ENCODE peak calls at places on chromosomes 1 and 21, in ten cellular contexts. T, M, U, Q, K, J, O, N, E and A are unnamed samples. For H3K4me1, the result is how much of the 10 kb centered on the place peaks cover.

GRCh38 chr21:16644690-16645089 is 868.2 kb upstream of the CXADR start:
- DNase-seq in T (no peak), M (no peak), U (no peak), Q (no peak), K (peak), J (peak), O (no peak), N (peak), E (no peak), A (no peak)

GRCh38 chr1:70627910-70628309 is 216.8 kb downstream of the CTH start:
- DNase-seq in T (no peak), M (peak), U (no peak), Q (no peak), K (no peak), J (no peak), O (no peak), N (peak), E (no peak), A (no peak)

GRCh38 chr1:86194491-86195034 is 38.0 kb upstream of the COL24A1 start:
- DNase-seq in T (no peak), M (no peak), U (no peak), Q (no peak), K (no peak), J (peak), O (no peak), N (no peak), E (no peak), A (no peak)

GRCh38 chr1:227899820-227900449 is 47.8 kb downstream of the WNT9A start:
- DNase-seq in T (peak), M (peak), U (peak), Q (peak), K (no peak), J (no peak), O (peak), N (no peak), E (no peak), A (no peak)

GRCh38 chr21:36783612-36784383 is 84.9 kb downstream of the SIM2 start:
- DNase-seq in T (no peak), M (peak), U (no peak), Q (peak), K (peak), J (no peak), O (no peak), N (peak), E (no peak), A (no peak)

GRCh38 chr1:211135342-211135950 is 1.5 kb upstream of the KCNH1 start:
- DNase-seq in T (no peak), M (no peak), U (no peak), Q (no peak), K (peak), J (peak), O (no peak), N (peak), E (no peak), A (no peak)

GRCh38 chr1:215140135-215140534 is 57.6 kb downstream of the KCNK2 start:
- DNase-seq in T (no peak), M (no peak), U (no peak), Q (no peak), K (peak), J (no peak), O (no peak), N (peak), E (no peak), A (no peak)

GRCh38 chr1:23376890-23377811 is 7.5 kb upstream of the ZNF436 start:
- DNase-seq in T (peak), M (no peak), U (peak), Q (peak), K (peak), J (peak), O (no peak), N (peak), E (no peak), A (no peak)

GRCh38 chr1:119364640-119365039 is 3.9 kb upstream of the HAO2 start:
- DNase-seq in T (no peak), M (no peak), U (no peak), Q (no peak), K (no peak), J (no peak), O (no peak), N (peak), E (no peak), A (no peak)

GRCh38 chr1:36922071-36922470 is 112.2 kb downstream of the GRIK3 start:
- DNase-seq in T (no peak), M (no peak), U (no peak), Q (no peak), K (no peak), J (no peak), O (no peak), N (no peak), E (no peak), A (no peak)

GRCh38 chr21:43634618-43635017 is 24.7 kb downstream of the HSF2BP start:
- DNase-seq in T (no peak), M (no peak), U (no peak), Q (no peak), K (peak), J (no peak), O (no peak), N (peak), E (no peak), A (no peak)

GRCh38 chr1:201602413-201603265 is 63.7 kb downstream of the NAV1 start:
- DNase-seq in T (no peak), M (no peak), U (peak), Q (no peak), K (peak), J (peak), O (no peak), N (peak), E (no peak), A (no peak)
- H3K4me1 ChIP-seq in T (half or more), M (under half), U (under half), Q (under half), K (under half), J (under half), O (under half), N (under half), E (under half), A (under half)

GRCh38 chr1:244197851-244198375 is 146.8 kb downstream of the ZBTB18 start:
- DNase-seq in T (no peak), M (no peak), U (no peak), Q (no peak), K (peak), J (no peak), O (no peak), N (no peak), E (no peak), A (no peak)

GRCh38 chr1:244204004-244204403 is 152.9 kb downstream of the ZBTB18 start:
- DNase-seq in T (no peak), M (no peak), U (no peak), Q (no peak), K (no peak), J (no peak), O (no peak), N (no peak), E (no peak), A (no peak)

GRCh38 chr1:244199883-244200282 is 148.8 kb downstream of the ZBTB18 start:
- DNase-seq in T (no peak), M (no peak), U (no peak), Q (no peak), K (no peak), J (no peak), O (no peak), N (no peak), E (no peak), A (no peak)

GRCh38 chr1:244201750-244202149 is 150.7 kb downstream of the ZBTB18 start:
- DNase-seq in T (no peak), M (no peak), U (no peak), Q (no peak), K (no peak), J (no peak), O (no peak), N (no peak), E (no peak), A (no peak)

DNA sequence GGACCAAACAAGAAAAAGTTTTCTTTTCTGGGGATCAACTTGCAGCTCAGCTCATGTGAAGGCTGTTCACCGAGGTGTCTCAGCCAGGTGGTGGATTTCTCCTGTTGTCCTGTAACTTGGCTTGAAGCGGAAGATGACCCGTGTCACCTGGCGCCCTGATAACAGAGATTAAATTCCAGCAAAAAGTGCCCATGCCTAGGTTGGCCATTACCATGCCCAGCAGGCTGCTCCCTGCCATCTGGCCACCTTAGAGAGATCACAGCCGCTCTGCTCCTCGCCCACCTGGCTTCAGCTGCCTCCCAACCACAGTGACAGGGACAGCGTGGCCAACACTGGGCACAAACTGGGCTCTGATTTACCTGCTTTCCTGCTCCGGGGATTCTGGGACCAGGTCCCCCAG is 149.5 kb downstream of the ZBTB18 start:
- DNase-seq in T (no peak), M (no peak), U (no peak), Q (no peak), K (no peak), J (no peak), O (no peak), N (no peak), E (no peak), A (no peak)
- H3K4me1 ChIP-seq in T (under half), M (under half), U (under half), Q (under half), K (under half), J (under half), O (under half), N (under half), E (under half), A (under half)

GRCh38 chr1:52461821-52462220 is 57.4 kb downstream of the PRPF38A start:
- DNase-seq in T (no peak), M (no peak), U (no peak), Q (no peak), K (no peak), J (no peak), O (no peak), N (no peak), E (no peak), A (no peak)
- H3K4me1 ChIP-seq in T (under half), M (under half), U (under half), Q (under half), K (under half), J (under half), O (under half), N (under half), E (under half), A (under half)

DNA sequence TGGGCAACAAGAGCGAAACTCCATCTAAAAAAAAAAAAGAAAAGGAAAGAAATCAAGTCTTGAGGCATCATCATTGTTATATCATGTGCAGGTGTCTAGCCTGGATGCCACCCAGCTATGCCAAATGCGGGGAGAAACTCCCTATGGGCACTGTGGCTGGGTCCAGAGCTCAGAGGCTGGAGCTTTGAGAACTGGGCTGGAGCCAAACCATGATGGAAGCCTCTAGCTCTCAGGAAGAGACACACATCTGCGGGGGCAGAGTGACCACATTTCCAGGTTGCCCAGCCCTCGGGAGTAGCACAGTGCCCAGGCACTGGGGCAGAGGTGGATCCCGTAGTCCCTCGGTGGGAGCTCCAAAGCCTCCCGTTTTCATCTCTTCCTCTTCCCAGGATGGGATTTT is 58.9 kb downstream of the COL18A1 start:
- DNase-seq in T (no peak), M (no peak), U (no peak), Q (no peak), K (no peak), J (no peak), O (no peak), N (no peak), E (no peak), A (no peak)
- H3K4me1 ChIP-seq in T (under half), M (under half), U (under half), Q (under half), K (under half), J (under half), O (under half), N (under half), E (under half), A (under half)

DNA sequence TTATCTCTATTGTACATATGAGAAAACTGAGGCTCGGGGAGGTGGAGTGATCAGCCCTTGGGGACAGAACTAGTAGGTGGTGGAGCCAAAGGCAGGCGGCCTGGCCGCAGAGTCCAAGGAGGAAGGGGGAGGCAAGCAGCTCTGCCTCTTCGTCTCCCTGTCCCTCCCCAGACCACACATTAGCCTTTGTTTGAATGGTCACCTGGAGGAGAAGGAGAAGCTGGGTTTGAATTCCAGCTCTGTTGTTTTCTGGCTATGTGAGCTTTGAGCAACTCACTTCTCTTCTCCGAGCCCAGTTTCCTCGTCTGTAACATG is 21.4 kb upstream of the LAPTM5 start:
- DNase-seq in T (no peak), M (no peak), U (no peak), Q (no peak), K (no peak), J (no peak), O (no peak), N (no peak), E (no peak), A (no peak)
- H3K4me1 ChIP-seq in T (under half), M (under half), U (under half), Q (under half), K (under half), J (under half), O (under half), N (under half), E (under half), A (under half)

GRCh38 chr1:156726549-156727226 is 1.6 kb upstream of the METTL25B start:
- DNase-seq in T (peak), M (no peak), U (no peak), Q (no peak), K (peak), J (peak), O (no peak), N (peak), E (no peak), A (no peak)

GRCh38 chr1:156727492-156727891 is 777 bp upstream of the METTL25B start:
- DNase-seq in T (no peak), M (no peak), U (no peak), Q (no peak), K (no peak), J (no peak), O (no peak), N (peak), E (no peak), A (no peak)

GRCh38 chr1:156727914-156728598 is at the start of gene METTL25B:
- DNase-seq in T (peak), M (peak), U (peak), Q (peak), K (peak), J (peak), O (peak), N (peak), E (peak), A (no peak)

GRCh38 chr1:156721131-156721924 is 6.9 kb upstream of the METTL25B start:
- DNase-seq in T (no peak), M (no peak), U (no peak), Q (no peak), K (no peak), J (no peak), O (no peak), N (no peak), E (no peak), A (no peak)

DNA sequence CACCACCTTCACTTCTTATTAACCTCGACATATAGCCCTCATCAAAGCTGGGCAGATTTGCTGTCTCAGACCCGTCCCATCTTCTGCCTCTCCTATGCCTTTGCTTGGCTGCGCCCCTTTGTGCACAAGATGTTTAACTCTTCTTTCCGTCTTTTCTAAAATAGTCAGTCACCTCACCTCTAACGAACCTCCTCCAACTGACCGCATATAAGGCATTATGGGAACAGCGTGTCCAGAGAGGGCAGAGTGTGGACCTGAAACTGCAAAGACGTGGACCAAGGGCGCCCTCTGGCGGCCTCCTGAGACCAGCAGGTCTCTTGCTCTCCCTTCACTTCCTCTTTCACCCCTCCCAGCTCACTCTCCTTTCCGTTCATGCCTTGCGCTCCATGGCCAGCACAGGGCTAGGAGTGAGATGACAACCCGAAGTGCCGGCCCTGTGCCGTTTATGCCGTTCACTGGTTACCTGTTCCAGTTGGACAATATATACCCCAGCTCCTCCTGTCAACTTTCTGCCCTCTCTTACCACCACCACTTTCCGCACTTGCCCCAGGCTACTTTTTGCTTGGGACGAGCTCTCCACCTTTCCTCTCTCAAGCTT is 2.5 kb upstream of the METTL25B start:
- DNase-seq in T (peak), M (peak), U (peak), Q (peak), K (peak), J (peak), O (peak), N (peak), E (no peak), A (no peak)
- H3K4me1 ChIP-seq in T (under half), M (half or more), U (under half), Q (under half), K (under half), J (under half), O (under half), N (under half), E (under half), A (under half)